ENCODE peak calls at places on chromosomes 7 and 10, in six cellular contexts. G is heart left ventricle, K is esophagus squamous epithelium, C is body of pancreas, W is breast epithelium, O is gastrocnemius medialis. J is an unnamed sample.

GRCh38 chr7:92025260-92025659 is 84.6 kb downstream of the AKAP9 start:
- DNase-seq in G (no peak), W (no peak), K (no peak), C (no peak), O (no peak), J (no peak)

GRCh38 chr7:2757904-2758672 is 70.1 kb downstream of the AMZ1 start:
- DNase-seq in K (no peak), W (no peak), C (no peak), G (peak; percentile 52), O (no peak), J (no peak)

GRCh38 chr10:44292390-44293002 is 92.4 kb downstream of the CXCL12 start:
- DNase-seq in W (no peak), G (no peak), O (no peak), K (no peak), C (no peak), J (no peak)

GRCh38 chr10:113939212-113939860 is 84.9 kb downstream of the NHLRC2 start:
- DNase-seq in G (no peak), O (no peak), K (no peak), W (no peak), C (no peak), J (no peak)

GRCh38 chr7:146175716-146176115 is 59.1 kb downstream of the CNTNAP2 start:
- DNase-seq in O (no peak), C (no peak), W (no peak), G (no peak), K (no peak), J (no peak)

GRCh38 chr10:64116731-64117130 is 595.5 kb downstream of the REEP3 start:
- DNase-seq in K (no peak), C (no peak), W (no peak), O (no peak), G (no peak), J (no peak)

GRCh38 chr7:147509859-147510542 is 1080.6 kb upstream of the C7orf33 start:
- DNase-seq in O (no peak), G (no peak), K (no peak), W (no peak), C (no peak), J (no peak)

GRCh38 chr7:23873306-23873705 is 163.3 kb downstream of the STK31 start:
- DNase-seq in K (no peak), C (no peak), W (no peak), O (no peak), G (no peak), J (no peak)

GRCh38 chr10:78915331-78915626 is 153.5 kb upstream of the ZMIZ1 start:
- DNase-seq in K (no peak), G (no peak), W (no peak), C (no peak), O (no peak), J (no peak)

GRCh38 chr7:96993980-96994379 is 11.4 kb upstream of the DLX6 start:
- DNase-seq in G (no peak), K (no peak), C (no peak), W (no peak), O (no peak), J (no peak)

GRCh38 chr7:143415696-143416095 is 7.0 kb upstream of the EPHA1 start:
- DNase-seq in C (no peak), G (no peak), W (no peak), O (no peak), K (no peak), J (no peak)

GRCh38 chr7:79176859-79177477 is 276.5 kb downstream of the MAGI2 start:
- DNase-seq in C (no peak), K (no peak), O (no peak), G (no peak), W (no peak), J (no peak)

GRCh38 chr7:127349881-127350280 is 42.6 kb downstream of the ZNF800 start:
- DNase-seq in W (no peak), K (no peak), O (no peak), C (no peak), G (no peak), J (no peak)

GRCh38 chr7:55246181-55246580 is 119.0 kb upstream of the LANCL2 start:
- DNase-seq in W (no peak), G (no peak), C (no peak), K (no peak), O (no peak), J (no peak)

GRCh38 chr10:16779375-16779774 is 37.8 kb downstream of the RSU1 start:
- DNase-seq in K (no peak), G (no peak), W (no peak), C (no peak), O (no peak), J (no peak)

GRCh38 chr7:70788276-70788675 is 343.7 kb upstream of the GALNT17 start:
- DNase-seq in C (no peak), G (no peak), O (no peak), K (no peak), W (peak; percentile 63), J (no peak)

GRCh38 chr7:44072364-44073231 is 7.2 kb upstream of the PGAM2 start:
- DNase-seq in C (peak; percentile 52), G (peak; percentile 91), O (no peak), W (peak; percentile 72), K (no peak), J (peak; percentile 48)

GRCh38 chr10:24900888-24901685 is 51.3 kb downstream of the PRTFDC1 start:
- DNase-seq in K (no peak), O (no peak), G (no peak), W (no peak), C (no peak), J (no peak)

GRCh38 chr7:131642429-131642828 is 86.0 kb upstream of the PODXL start:
- DNase-seq in W (no peak), C (no peak), K (no peak), O (no peak), G (no peak), J (no peak)

GRCh38 chr7:149569025-149569725 is 71.6 kb upstream of the ZNF746 start:
- DNase-seq in K (no peak), W (no peak), G (no peak), O (no peak), C (no peak), J (no peak)

GRCh38 chr10:128047337-128047736 is 78.9 kb downstream of the MKI67 start:
- DNase-seq in K (peak; percentile 61), O (peak; percentile 30), C (no peak), W (peak; percentile 71), G (peak; percentile 78), J (peak; percentile 89)

GRCh38 chr7:156423876-156424275 is 216.7 kb upstream of the RNF32 start:
- DNase-seq in C (no peak), K (no peak), O (no peak), G (no peak), W (no peak), J (no peak)

GRCh38 chr10:110802551-110803238 is 69.0 kb upstream of the PDCD4 start:
- DNase-seq in O (no peak), W (peak; percentile 72), G (peak; percentile 81), K (no peak), C (peak; percentile 81), J (peak; percentile 98)

GRCh38 chr10:133325392-133325760 is 11.3 kb downstream of the CALY start:
- DNase-seq in K (no peak), W (no peak), O (no peak), C (no peak), G (no peak), J (no peak)

GRCh38 chr10:43218206-43218950 is 48.5 kb downstream of the RASGEF1A start:
- DNase-seq in O (no peak), K (no peak), G (no peak), C (no peak), W (no peak), J (no peak)

GRCh38 chr7:16668049-16668858 is 22.3 kb downstream of the BZW2 start:
- DNase-seq in K (no peak), O (peak; percentile 59), G (peak; percentile 79), C (peak; percentile 22), W (peak; percentile 70), J (peak; percentile 85)

DNA sequence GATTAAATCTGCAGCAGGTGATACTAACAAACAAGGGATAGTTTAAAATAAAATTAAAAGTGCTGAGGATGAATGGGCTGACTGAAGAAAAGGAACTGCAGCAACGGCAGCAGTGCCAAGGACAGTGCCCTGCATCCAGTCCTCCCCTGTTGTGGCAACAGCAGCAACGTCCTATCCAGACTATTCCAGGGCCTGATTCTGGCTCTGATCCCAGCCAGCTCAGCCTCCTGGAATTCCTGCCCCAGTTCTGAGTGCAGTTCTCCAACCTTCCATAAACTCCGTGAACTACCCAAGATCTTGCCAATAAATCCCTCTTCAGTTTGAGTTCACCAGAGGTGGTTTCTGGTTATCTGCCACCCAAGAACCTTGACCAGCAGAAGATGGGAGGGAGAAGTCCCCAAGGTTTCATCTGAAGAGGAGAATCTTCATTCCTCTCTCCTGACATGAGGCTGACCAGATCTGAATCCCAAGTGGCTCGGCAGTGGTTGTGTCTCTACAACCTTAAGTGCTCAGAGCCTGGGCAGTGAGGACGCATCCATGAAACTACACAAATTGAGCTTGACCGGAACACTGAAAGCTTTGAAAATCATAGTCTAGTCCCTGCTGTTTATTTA is 115.8 kb downstream of the SORBS1 start:
- DNase-seq in G (peak; percentile 90), W (peak; percentile 59), O (peak; percentile 79), C (peak; percentile 68), K (no peak), J (peak; percentile 72)
- H3K27ac ChIP-seq in G (peak overlapping the region; percentile 84), W (peak overlapping the region; percentile 89), O (peak overlapping the region; percentile 83), C (peak overlapping the region; percentile 61), K (peak overlapping the region; percentile 83), J (peak overlapping the region; percentile 41)

GRCh38 chr10:118808601-118809371 is 54.0 kb upstream of the CACUL1 start:
- DNase-seq in C (no peak), O (no peak), G (no peak), W (no peak), K (no peak), J (no peak)

GRCh38 chr10:118811675-118812392 is 57.1 kb upstream of the CACUL1 start:
- DNase-seq in C (no peak), G (no peak), W (no peak), K (no peak), O (no peak), J (no peak)

GRCh38 chr10:118809372-118809695 is 54.6 kb upstream of the CACUL1 start:
- DNase-seq in W (no peak), K (no peak), G (no peak), C (no peak), O (no peak), J (no peak)

GRCh38 chr10:118810796-118811195 is 56.0 kb upstream of the CACUL1 start:
- DNase-seq in G (no peak), W (no peak), K (no peak), O (no peak), C (no peak), J (no peak)

GRCh38 chr10:118809821-118810220 is 55.1 kb upstream of the CACUL1 start:
- DNase-seq in C (no peak), W (no peak), O (no peak), G (no peak), K (no peak), J (no peak)
- TF ChIP-seq CTCF in C (no peak), W (no peak), O (no peak), G (no peak), K (no peak), J (no peak)

GRCh38 chr10:88835095-88835909 is 16.3 kb downstream of the ANKRD22 start:
- DNase-seq in O (peak; percentile 54), C (peak; percentile 88), K (peak; percentile 17), G (peak; percentile 81), W (peak; percentile 84), J (peak; percentile 87)
- TF ChIP-seq POLR2A in O (no peak), C (no peak), K (no peak), G (no peak), W (no peak), J (no peak)

DNA sequence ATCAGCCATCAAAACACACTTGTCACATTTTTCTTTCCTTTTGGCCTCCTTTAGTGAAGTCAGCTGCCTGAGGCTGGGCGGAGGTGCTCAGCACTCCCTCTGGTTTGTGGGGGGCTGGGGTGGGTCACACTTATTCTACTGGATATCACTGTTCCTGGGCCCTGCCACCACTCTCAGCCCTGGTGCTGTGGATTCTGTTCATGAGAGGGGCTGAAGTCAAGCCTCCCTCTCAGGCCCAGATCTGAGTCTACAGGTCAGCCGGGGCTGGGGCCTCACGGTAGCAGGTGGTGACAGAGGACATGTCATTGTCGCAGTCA is 180.8 kb upstream of the TNS3 start:
- DNase-seq in C (no peak), W (no peak), O (no peak), G (no peak), K (no peak), J (no peak)
- H3K27ac ChIP-seq in C (peak overlapping the region; percentile 60), W (peak overlapping the region; percentile 85), O (no peak overlapping the region), G (no peak overlapping the region), K (no peak overlapping the region), J (no peak overlapping the region)